ENCODE peak calls at places on chromosomes 7 and 10, in seven cellular contexts. G, T, K, P, D, C and F are unnamed samples.

GRCh38 chr7:65910237-65910636 is 37.4 kb downstream of the VKORC1L1 start:
- DNase-seq in G (no peak), T (no peak), P (no peak), K (no peak), D (no peak), C (no peak), F (no peak)

GRCh38 chr7:94510582-94511456 is 1.2 kb downstream of the CASD1 start:
- DNase-seq in G (peak; percentile 61), K (peak; percentile 31), P (peak; percentile 72), D (peak; percentile 46), T (peak; percentile 56), C (peak; percentile 51), F (no peak)

GRCh38 chr10:110364531-110364937 is 59.8 kb upstream of the SMNDC1 start:
- DNase-seq in G (no peak), T (no peak), D (no peak), P (peak; percentile 25), C (peak; percentile 73), K (no peak), F (no peak)

GRCh38 chr7:14836571-14837189 is 65.9 kb downstream of the DGKB start:
- DNase-seq in G (no peak), P (no peak), C (peak; percentile 44), D (no peak), T (peak; percentile 80), K (peak; percentile 25), F (no peak)

GRCh38 chr10:87038286-87038717 is 18.2 kb downstream of the FAM25A start:
- DNase-seq in T (no peak), D (no peak), C (peak; percentile 50), K (no peak), P (no peak), G (no peak), F (no peak)

GRCh38 chr7:23105644-23106490 is at the start of gene KLHL7:
- DNase-seq in K (peak; percentile 99), D (peak; percentile 97), P (peak; percentile 97), G (peak; percentile 98), C (peak; percentile 95), T (peak; percentile 97), F (peak; percentile 95)

GRCh38 chr7:152203095-152203494 is 177.6 kb downstream of the GALNT11 start:
- DNase-seq in K (no peak), P (no peak), C (no peak), T (no peak), G (no peak), D (no peak), F (no peak)

GRCh38 chr7:1994931-1995330 is 237.8 kb downstream of the MAD1L1 start:
- DNase-seq in T (no peak), K (no peak), C (no peak), P (no peak), G (no peak), D (no peak), F (no peak)

GRCh38 chr7:48087349-48087748 is 1.7 kb upstream of the UPP1 start:
- DNase-seq in D (peak; percentile 55), K (no peak), G (no peak), T (no peak), P (no peak), C (peak; percentile 75), F (no peak)

GRCh38 chr10:3763035-3763456 is 22.0 kb downstream of the KLF6 start:
- DNase-seq in G (peak; percentile 46), T (no peak), C (peak; percentile 97), K (peak; percentile 78), P (no peak), D (no peak), F (no peak)

GRCh38 chr10:128751284-128751683 is 625.1 kb upstream of the MKI67 start:
- DNase-seq in K (no peak), G (no peak), D (no peak), P (no peak), C (peak; percentile 80), T (no peak), F (no peak)

GRCh38 chr7:128830231-128831177 is at the start of gene FLNC:
- DNase-seq in T (no peak), P (peak; percentile 80), G (no peak), D (no peak), C (peak; percentile 21), K (peak; percentile 38), F (no peak)

GRCh38 chr7:101870361-101871062 is 53.1 kb downstream of the CUX1 start:
- DNase-seq in C (peak; percentile 77), K (peak; percentile 60), P (no peak), D (no peak), T (peak; percentile 76), G (peak; percentile 62), F (no peak)
- TF ChIP-seq CTCF in C (peak; percentile 50), K (peak; percentile 31), P (no peak), D (no peak), T (peak; percentile 66), G (peak; percentile 17), F (peak; percentile 54)

GRCh38 chr7:961546-962400 is 7.3 kb upstream of the ADAP1 start:
- DNase-seq in C (no peak), P (peak; percentile 53), D (no peak), T (no peak), K (no peak), G (no peak), F (no peak)

GRCh38 chr7:966291-967069 is 8.9 kb downstream of the COX19 start:
- DNase-seq in C (no peak), D (no peak), P (no peak), K (no peak), G (no peak), T (no peak), F (no peak)

GRCh38 chr7:963236-964078 is 9.0 kb upstream of the ADAP1 start:
- DNase-seq in K (no peak), T (no peak), G (no peak), C (no peak), D (no peak), P (peak; percentile 63), F (no peak)

GRCh38 chr7:962401-963081 is 8.1 kb upstream of the ADAP1 start:
- DNase-seq in K (no peak), D (no peak), P (peak; percentile 51), G (no peak), C (no peak), T (no peak), F (no peak)

DNA sequence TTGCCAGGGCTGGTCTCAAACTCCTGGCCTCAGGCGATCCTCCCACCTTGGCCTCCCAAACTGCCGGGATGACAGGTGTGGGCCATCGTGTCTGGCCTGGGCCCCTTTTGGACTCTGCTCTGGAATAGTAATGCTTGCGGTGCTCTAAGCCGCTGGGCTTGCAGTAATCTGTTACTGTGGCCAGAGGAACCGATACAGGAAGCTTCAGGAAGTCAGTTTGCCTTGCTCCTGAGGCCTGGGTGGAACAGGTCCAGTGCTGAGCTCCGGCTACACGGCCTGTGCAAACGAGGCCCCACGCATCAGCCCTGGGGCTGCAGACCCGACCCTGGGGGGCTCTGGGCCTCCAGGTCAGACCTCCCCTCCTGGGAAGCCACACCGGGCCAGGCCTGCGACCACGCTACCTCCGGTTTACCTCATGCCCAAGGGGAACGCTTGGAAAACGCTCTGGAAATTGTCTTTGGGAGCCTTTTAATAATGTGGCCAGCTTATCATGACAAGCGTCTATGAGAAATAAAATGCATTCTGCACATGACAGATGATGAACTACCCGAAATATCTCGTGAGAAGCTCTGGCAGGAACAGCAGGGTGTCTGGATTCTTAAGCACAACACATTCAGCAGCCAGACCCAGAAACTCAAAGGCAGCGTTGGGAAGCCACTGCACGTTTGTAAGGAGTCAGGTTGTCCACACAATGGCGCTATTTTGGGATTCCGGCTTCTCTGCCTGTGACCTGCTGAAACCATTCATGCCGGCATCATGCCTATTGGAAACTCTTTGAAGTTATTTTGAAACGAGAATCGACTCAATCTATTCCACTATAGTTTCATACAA is 10.1 kb upstream of the ADAP1 start:
- DNase-seq in C (peak; percentile 32), T (peak; percentile 66), G (no peak), K (no peak), D (peak; percentile 56), P (peak; percentile 82), F (no peak)
- TF ChIP-seq CTCF in C (no peak), T (peak; percentile 58), G (no peak), K (no peak), D (peak; percentile 41), P (peak; percentile 24), F (peak; percentile 17)

GRCh38 chr10:99835947-99836346 is 53.5 kb downstream of the ABCC2 start:
- DNase-seq in K (no peak), D (no peak), G (no peak), T (no peak), P (no peak), C (no peak), F (no peak)
- TF ChIP-seq CTCF in K (no peak), D (no peak), G (no peak), T (no peak), P (no peak), C (no peak), F (no peak)

DNA sequence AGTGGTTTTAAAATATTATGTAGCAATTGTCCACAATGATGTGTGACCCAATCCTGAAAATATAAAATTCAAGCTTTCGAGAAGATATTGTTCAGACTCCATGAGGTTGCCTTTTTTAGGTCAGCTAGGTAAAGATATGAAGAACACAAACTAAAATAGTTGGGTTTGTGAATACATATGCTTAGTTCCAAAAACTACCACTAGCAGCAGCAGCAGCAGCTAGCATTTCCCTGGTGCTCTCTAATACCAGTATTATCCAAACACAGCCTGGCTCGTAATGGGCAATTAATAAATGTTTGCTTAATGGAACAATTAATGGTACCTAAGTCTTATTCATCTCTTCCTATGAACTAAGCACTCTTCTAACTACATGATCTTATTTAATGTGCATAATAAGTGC is 362.5 kb downstream of the MALRD1 start:
- DNase-seq in C (no peak), D (no peak), T (no peak), P (no peak), K (no peak), G (no peak), F (no peak)
- TF ChIP-seq CTCF in C (no peak), D (no peak), T (peak; percentile 34), P (no peak), K (no peak), G (no peak), F (peak; percentile 19)

GRCh38 chr7:134458806-134459698 is at the start of gene AKR1B1:
- DNase-seq in C (peak; percentile 86), G (peak; percentile 85), T (peak; percentile 96), K (peak; percentile 88), D (peak; percentile 98), P (peak; percentile 94), F (peak; percentile 88)
- TF ChIP-seq CTCF in C (peak; percentile 18), G (no peak), T (peak; percentile 64), K (peak; percentile 22), D (peak; percentile 93), P (peak; percentile 50), F (peak; percentile 66)